ENCODE peak calls at places on chromosome 6, in seven cellular contexts. D is stimulated activated CD4-positive, alpha-beta T cell treated with anti-CD3 and anti-CD28 coated beads, Interleukin-4, amount 100 ng/mL, for 1 hour; I is activated CD4-positive, alpha-beta T cell treated with anti-CD3 and anti-CD28 coated beads, Interleukin-2, amount 50 U/mL, for 4 hours; V is HCEC 1CT; S is left ventricle myocardium inferior; O is left lung; T is pancreas. X is an unnamed sample.

GRCh38 chr6:31180500-31180899 is 10.0 kb upstream of the POU5F1 start:
- DNase-seq in D (peak), I (peak), V (peak), S (peak), O (peak), T (peak), X (no peak)

GRCh38 chr6:169779896-169780295 is 28.5 kb downstream of the ERMARD start:
- DNase-seq in D (no peak), I (no peak), V (no peak), S (no peak), O (no peak), T (no peak), X (no peak)

GRCh38 chr6:34516391-34517324 is 39.5 kb downstream of the SPDEF start:
- DNase-seq in D (no peak), I (no peak), V (no peak), S (peak), O (no peak), T (no peak), X (no peak)

GRCh38 chr6:93079061-93079460 is 340.3 kb downstream of the EPHA7 start:
- DNase-seq in D (no peak), I (no peak), V (no peak), S (no peak), O (no peak), T (no peak), X (no peak)

GRCh38 chr6:127812985-127813681 is 87.7 kb downstream of the THEMIS start:
- DNase-seq in D (no peak), I (no peak), V (no peak), S (no peak), O (no peak), T (no peak), X (no peak)

GRCh38 chr6:25297823-25298507 is 18.8 kb downstream of the CARMIL1 start:
- DNase-seq in D (no peak), I (no peak), V (peak), S (no peak), O (no peak), T (no peak), X (no peak)

GRCh38 chr6:162543221-162543620 is 184.3 kb downstream of the PRKN start:
- DNase-seq in D (no peak), I (no peak), V (no peak), S (no peak), O (no peak), T (no peak), X (no peak)

GRCh38 chr6:88165087-88165876 is 865 bp downstream of the CNR1 start:
- DNase-seq in D (no peak), I (no peak), V (no peak), S (no peak), O (no peak), T (no peak), X (no peak)

GRCh38 chr6:166575190-166575589 is 11.3 kb downstream of the RAMACL start:
- DNase-seq in D (no peak), I (no peak), V (peak), S (peak), O (no peak), T (no peak), X (no peak)

GRCh38 chr6:31558631-31559500 is 11.5 kb downstream of the NFKBIL1 start:
- DNase-seq in D (peak), I (peak), V (peak), S (peak), O (peak), T (no peak), X (peak)

GRCh38 chr6:31639043-31639442 is 13.4 kb downstream of the BAG6 start:
- DNase-seq in D (no peak), I (no peak), V (peak), S (no peak), O (no peak), T (no peak), X (no peak)

GRCh38 chr6:41784581-41785171 is 2.8 kb upstream of the TOMM6 start:
- DNase-seq in D (no peak), I (no peak), V (no peak), S (no peak), O (no peak), T (peak), X (peak)

X was measured in cardiac septum.